ENCODE peak calls at places on chromosome 4, in eight cellular contexts. T, H, V, Y, E, W, Z and U are unnamed samples.

GRCh38 chr4:145734576-145735329 is 54.8 kb downstream of the C4orf51 start:
- DNase-seq in T (peak; percentile 84), H (no peak), V (no peak), Y (peak; percentile 98), E (no peak), W (peak; percentile 99), Z (no peak), U (no peak)

GRCh38 chr4:78244691-78245485 is 187.8 kb downstream of the FRAS1 start:
- DNase-seq in T (no peak), H (no peak), V (no peak), Y (peak; percentile 59), E (no peak), W (no peak), Z (no peak), U (no peak)

GRCh38 chr4:80202784-80203553 is 5.7 kb downstream of the PRDM8 start:
- DNase-seq in T (peak; percentile 41), H (no peak), V (no peak), Y (peak; percentile 65), E (peak; percentile 66), W (no peak), Z (no peak), U (no peak)

GRCh38 chr4:112086036-112086434 is 59.2 kb upstream of the FAM241A start:
- DNase-seq in T (no peak), H (no peak), V (no peak), Y (no peak), E (no peak), W (no peak), Z (no peak), U (no peak)

GRCh38 chr4:74874785-74875367 is 58.0 kb upstream of the PARM1 start:
- DNase-seq in T (no peak), H (peak; percentile 79), V (peak; percentile 25), Y (peak; percentile 79), E (peak; percentile 31), W (peak; percentile 87), Z (no peak), U (peak; percentile 14)

GRCh38 chr4:56909083-56909981 is 1.6 kb downstream of the REST start:
- DNase-seq in T (peak; percentile 65), H (peak; percentile 81), V (no peak), Y (peak; percentile 74), E (peak; percentile 46), W (peak; percentile 58), Z (no peak), U (peak; percentile 47)

GRCh38 chr4:147370473-147370872 is 110.4 kb upstream of the EDNRA start:
- DNase-seq in T (no peak), H (no peak), V (no peak), Y (peak; percentile 48), E (no peak), W (peak; percentile 53), Z (no peak), U (no peak)

GRCh38 chr4:25307596-25307995 is 5.0 kb upstream of the ZCCHC4 start:
- DNase-seq in T (no peak), H (no peak), V (no peak), Y (no peak), E (no peak), W (no peak), Z (no peak), U (peak; percentile 48)

GRCh38 chr4:144611850-144612249 is 34.1 kb upstream of the HHIP start:
- DNase-seq in T (no peak), H (peak; percentile 41), V (no peak), Y (no peak), E (peak; percentile 37), W (no peak), Z (no peak), U (peak; percentile 5)

GRCh38 chr4:88446124-88446523 is 10.8 kb upstream of the HERC5 start:
- DNase-seq in T (no peak), H (no peak), V (no peak), Y (no peak), E (no peak), W (peak; percentile 12), Z (no peak), U (no peak)

GRCh38 chr4:35982318-35982717 is 262.0 kb downstream of the ARAP2 start:
- DNase-seq in T (no peak), H (no peak), V (no peak), Y (no peak), E (no peak), W (no peak), Z (no peak), U (no peak)

GRCh38 chr4:15912961-15913630 is 25.4 kb downstream of the FGFBP1 start:
- DNase-seq in T (no peak), H (no peak), V (no peak), Y (peak; percentile 52), E (no peak), W (no peak), Z (no peak), U (no peak)

GRCh38 chr4:58825278-58825677 is 1715.1 kb upstream of the IGFBP7 start:
- DNase-seq in T (no peak), H (no peak), V (no peak), Y (no peak), E (no peak), W (no peak), Z (no peak), U (no peak)

GRCh38 chr4:19945979-19946380 is 305.7 kb upstream of the SLIT2 start:
- DNase-seq in T (no peak), H (no peak), V (no peak), Y (peak; percentile 99), E (no peak), W (peak; percentile 100), Z (no peak), U (no peak)

GRCh38 chr4:152106113-152106763 is 345.4 kb upstream of the GATB start:
- DNase-seq in T (peak; percentile 83), H (no peak), V (no peak), Y (peak; percentile 94), E (no peak), W (peak; percentile 97), Z (peak; percentile 19), U (no peak)

GRCh38 chr4:94462572-94462971 is 10.8 kb downstream of the PDLIM5 start:
- DNase-seq in T (no peak), H (no peak), V (no peak), Y (no peak), E (no peak), W (no peak), Z (no peak), U (no peak)